ENCODE peak calls at places on chromosomes 6 and 20, in nine cellular contexts. S is IMR-90, T is H1, V is ovary, G is tibial nerve, B is sigmoid colon, I is endothelial cell of umbilical vein, O is spleen, P is transverse colon. F is an unnamed sample. For H3K36me3, the result is how much of the 10 kb centered on the place peaks cover.

GRCh38 chr6:84860493-84860892 is 96.1 kb upstream of the TBX18 start:
- DNase-seq in S (no peak), T (no peak), V (no peak), G (no peak), B (no peak), I (no peak), O (no peak), P (no peak), F (no peak)

GRCh38 chr6:15481892-15482291 is 180.9 kb downstream of the DTNBP1 start:
- DNase-seq in S (no peak), T (no peak), V (no peak), G (no peak), B (no peak), I (no peak), O (no peak), P (no peak), F (no peak)

GRCh38 chr20:44616604-44616964 is 34.2 kb downstream of the PKIG start:
- DNase-seq in S (no peak), T (no peak), V (no peak), G (no peak), B (no peak), I (no peak), O (peak), P (peak), F (peak)

GRCh38 chr20:358891-359555 is 12.1 kb downstream of the NRSN2 start:
- DNase-seq in S (no peak), T (no peak), V (no peak), G (no peak), B (no peak), I (no peak), O (no peak), P (no peak), F (no peak)

GRCh38 chr20:10565191-10565921 is 108.4 kb downstream of the JAG1 start:
- DNase-seq in S (peak), T (no peak), V (no peak), G (no peak), B (no peak), I (peak), O (no peak), P (no peak), F (peak)

GRCh38 chr6:3958255-3958654 is 109.1 kb downstream of the FAM50B start:
- DNase-seq in S (no peak), T (no peak), V (no peak), G (no peak), B (no peak), I (no peak), O (no peak), P (no peak), F (no peak)

GRCh38 chr6:11766589-11767450 is 11.8 kb downstream of the ADTRP start:
- DNase-seq in S (peak), T (no peak), V (no peak), G (no peak), B (no peak), I (peak), O (no peak), P (no peak), F (no peak)

GRCh38 chr6:123030292-123030691 is 34.3 kb downstream of the CLVS2 start:
- DNase-seq in S (no peak), T (no peak), V (no peak), G (no peak), B (no peak), I (no peak), O (no peak), P (no peak), F (no peak)

GRCh38 chr6:150987855-150988484 is 122.5 kb downstream of the MTHFD1L start:
- DNase-seq in S (no peak), T (no peak), V (no peak), G (no peak), B (no peak), I (no peak), O (no peak), P (no peak), F (no peak)

GRCh38 chr6:150991487-150991886 is 126.0 kb downstream of the MTHFD1L start:
- DNase-seq in S (no peak), T (no peak), V (no peak), G (no peak), B (no peak), I (no peak), O (no peak), P (no peak), F (no peak)

GRCh38 chr6:150992682-150993081 is 127.2 kb downstream of the MTHFD1L start:
- DNase-seq in S (peak), T (no peak), V (no peak), G (no peak), B (no peak), I (no peak), O (no peak), P (no peak), F (no peak)

GRCh38 chr6:150992279-150992678 is 126.8 kb downstream of the MTHFD1L start:
- DNase-seq in S (no peak), T (no peak), V (no peak), G (no peak), B (no peak), I (no peak), O (no peak), P (no peak), F (no peak)

GRCh38 chr6:150987371-150987828 is 121.9 kb downstream of the MTHFD1L start:
- DNase-seq in S (no peak), T (no peak), V (no peak), G (no peak), B (no peak), I (peak), O (no peak), P (no peak), F (no peak)
- H3K36me3 ChIP-seq in S (under half), T (under half), V (under half), G (under half), B (under half), I (under half), O (under half), P (under half), F (under half)

GRCh38 chr6:30617565-30618269 is at the start of gene MRPS18B:
- DNase-seq in S (peak), T (peak), V (peak), G (peak), B (peak), I (peak), O (peak), P (peak), F (peak)
- TF ChIP-seq POLR2A in S (no peak), T (peak), V (peak), G (peak), B (peak), I (peak), O (peak), P (peak), F (peak)

GRCh38 chr20:2993250-2993649 is 50.2 kb upstream of the GNRH2 start:
- DNase-seq in S (no peak), T (no peak), V (no peak), G (no peak), B (no peak), I (no peak), O (no peak), P (no peak), F (no peak)

GRCh38 chr20:2995796-2996195 is 47.6 kb upstream of the GNRH2 start:
- DNase-seq in S (no peak), T (no peak), V (no peak), G (no peak), B (no peak), I (no peak), O (no peak), P (no peak), F (no peak)

GRCh38 chr20:2986466-2986865 is 57.0 kb upstream of the GNRH2 start:
- DNase-seq in S (peak), T (no peak), V (no peak), G (no peak), B (no peak), I (no peak), O (no peak), P (no peak), F (no peak)

GRCh38 chr20:2991532-2991931 is 51.9 kb upstream of the GNRH2 start:
- DNase-seq in S (no peak), T (no peak), V (no peak), G (no peak), B (no peak), I (no peak), O (no peak), P (no peak), F (no peak)
- H3K36me3 ChIP-seq in S (under half), T (under half), V (under half), G (half or more), B (under half), I (under half), O (half or more), P (under half), F (under half)

GRCh38 chr6:106749611-106750010 is 120.2 kb downstream of the QRSL1 start:
- DNase-seq in S (peak), T (no peak), V (no peak), G (no peak), B (no peak), I (no peak), O (no peak), P (no peak), F (no peak)
- TF ChIP-seq POLR2A in S (no peak), T (no peak), V (no peak), G (no peak), B (no peak), I (no peak), O (no peak), P (no peak), F (no peak)

F was measured in uterus.